ENCODE peak calls at places on chromosomes 3 and 15, in five cellular contexts. E is NCI-H1092, B is body of pancreas, Y is HCT116, N is cardiac muscle cell. L is an unnamed sample.

GRCh38 chr15:50135123-50135541 is 16.1 kb upstream of the ATP8B4 start:
- DNase-seq in N (no peak), Y (no peak), E (no peak), B (no peak), L (no peak)

GRCh38 chr3:31466016-31466415 is 66.7 kb upstream of the STT3B start:
- DNase-seq in E (no peak), Y (no peak), N (peak), B (no peak), L (no peak)

GRCh38 chr3:125403789-125404188 is 28.7 kb upstream of the ZNF148 start:
- DNase-seq in E (no peak), B (no peak), N (no peak), Y (no peak), L (no peak)

GRCh38 chr3:184180165-184180564 is 5.5 kb downstream of the AP2M1 start:
- DNase-seq in Y (no peak), B (no peak), N (peak), E (no peak), L (no peak)

GRCh38 chr3:116929534-116930222 is 220.1 kb downstream of the TUSC7 start:
- DNase-seq in E (no peak), B (no peak), Y (no peak), N (no peak), L (no peak)

GRCh38 chr3:105865016-105865623 is 3.7 kb downstream of the CBLB start:
- DNase-seq in B (no peak), Y (no peak), E (no peak), N (no peak), L (no peak)

GRCh38 chr3:172128852-172129251 is 89.5 kb downstream of the FNDC3B start:
- DNase-seq in N (no peak), B (no peak), E (no peak), Y (no peak), L (no peak)

GRCh38 chr15:94164202-94164807 is 67.1 kb upstream of the MCTP2 start:
- DNase-seq in Y (peak), B (peak), N (peak), E (peak), L (peak)

GRCh38 chr15:44713006-44713966 is 2.0 kb downstream of the B2M start:
- DNase-seq in E (peak), B (no peak), Y (no peak), N (peak), L (peak)